ENCODE peak calls at places on chromosomes 5 and 9, in nine cellular contexts. B, X, W, E, P, G, Y, N and M are unnamed samples.
A peak's percentile ranks its signal among the peaks of the same experiment; 100 is the strongest.

GRCh38 chr5:156367602-156368001 is 40.6 kb downstream of the SGCD start:
- DNase-seq in X (no peak), G (no peak), P (no peak), Y (peak; percentile 26), N (no peak), E (no peak), W (no peak), B (no peak), M (peak; percentile 12)

GRCh38 chr9:77965445-77965844 is 66.2 kb downstream of the GNAQ start:
- DNase-seq in B (no peak), E (no peak), P (no peak), N (no peak), X (no peak), G (no peak), W (no peak), Y (no peak), M (no peak)

GRCh38 chr5:57037355-57037754 is 85.4 kb upstream of the MIER3 start:
- DNase-seq in P (no peak), E (no peak), N (no peak), G (no peak), B (no peak), X (no peak), Y (peak; percentile 1), W (peak; percentile 57), M (no peak)

GRCh38 chr5:158492850-158493249 is 606.9 kb downstream of the EBF1 start:
- DNase-seq in N (no peak), X (no peak), W (no peak), G (no peak), Y (no peak), P (no peak), B (no peak), E (no peak), M (no peak)

GRCh38 chr5:81247441-81247972 is 14.4 kb downstream of the CKMT2 start:
- DNase-seq in B (no peak), Y (peak; percentile 63), P (no peak), W (no peak), X (no peak), E (no peak), N (no peak), G (no peak), M (no peak)

GRCh38 chr5:1014781-1015221 is 6.2 kb downstream of the NKD2 start:
- DNase-seq in G (no peak), E (no peak), B (no peak), Y (no peak), N (no peak), X (no peak), P (no peak), W (no peak), M (no peak)

GRCh38 chr9:86491634-86492266 is 137.5 kb upstream of the TUT7 start:
- DNase-seq in Y (no peak), B (no peak), N (no peak), G (no peak), P (no peak), X (no peak), E (no peak), W (no peak), M (no peak)

GRCh38 chr9:36317766-36318165 is 59.5 kb upstream of the GNE start:
- DNase-seq in N (no peak), E (no peak), B (peak; percentile 80), Y (no peak), G (no peak), W (peak; percentile 18), P (peak; percentile 49), X (no peak), M (no peak)

GRCh38 chr9:136402067-136402466 is 2.1 kb upstream of the SNAPC4 start:
- DNase-seq in W (no peak), G (no peak), N (no peak), B (no peak), X (peak; percentile 73), Y (no peak), E (no peak), P (no peak), M (no peak)

GRCh38 chr9:136401173-136401922 is 1.4 kb upstream of the SNAPC4 start:
- DNase-seq in P (no peak), G (no peak), Y (no peak), W (no peak), X (no peak), E (no peak), B (no peak), N (no peak), M (no peak)

GRCh38 chr9:136398286-136398685 is 1.7 kb downstream of the SNAPC4 start:
- DNase-seq in E (no peak), N (no peak), Y (no peak), B (peak; percentile 53), P (no peak), X (no peak), G (no peak), W (no peak), M (no peak)

GRCh38 chr9:136399176-136400037 is 563 bp downstream of the SNAPC4 start:
- DNase-seq in E (peak; percentile 43), W (peak; percentile 28), G (no peak), P (peak; percentile 35), X (peak; percentile 87), B (peak; percentile 66), N (peak; percentile 36), Y (peak; percentile 22), M (no peak)

DNA sequence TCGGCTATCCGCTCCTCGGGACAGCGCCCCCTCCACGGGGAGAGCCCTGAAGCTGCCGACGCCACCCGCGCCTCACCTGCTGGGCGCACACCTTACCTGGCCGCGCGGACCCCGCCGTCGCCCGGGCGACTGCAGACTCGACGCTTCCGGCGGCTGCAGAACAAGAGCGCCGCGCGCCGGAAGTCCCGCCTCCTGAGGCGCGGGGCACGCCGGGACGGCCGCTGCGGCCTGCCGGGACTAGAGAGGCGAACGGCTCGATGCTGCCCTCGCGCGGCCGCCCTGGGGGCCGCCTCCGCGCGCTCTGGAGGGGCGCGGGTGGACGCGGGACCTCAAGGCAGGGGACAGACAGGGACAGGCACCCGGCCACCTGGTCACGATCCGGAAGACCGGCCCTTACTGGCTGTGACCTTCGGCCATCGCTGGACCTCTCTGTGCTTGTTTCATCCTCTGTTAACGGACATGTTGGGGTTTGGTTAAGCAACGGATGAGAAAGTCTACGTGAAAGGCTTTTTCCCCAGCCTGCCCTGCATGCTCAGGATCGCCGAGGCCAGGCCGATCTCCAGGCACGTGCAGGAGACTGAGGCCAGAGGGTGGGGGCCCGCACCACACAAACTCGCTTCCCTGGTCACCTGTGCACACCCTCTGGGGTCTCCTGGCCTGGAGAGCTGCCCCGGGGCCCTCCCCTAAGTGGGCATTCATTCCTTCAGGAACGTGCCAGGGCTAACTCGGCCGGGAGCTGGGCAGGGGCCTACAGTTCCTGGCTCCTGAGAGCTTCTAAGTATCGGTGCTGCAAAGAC is at the start of gene SNAPC4:
- DNase-seq in E (peak; percentile 94), B (peak; percentile 82), P (peak; percentile 91), N (peak; percentile 88), X (peak; percentile 97), Y (peak; percentile 86), W (peak; percentile 91), G (peak; percentile 85), M (peak; percentile 93)
- TF ChIP-seq CTCF in E (peak; percentile 89), B (peak; percentile 91), P (peak; percentile 88), N (peak; percentile 21), X (peak; percentile 98), Y (peak; percentile 32), W (peak; percentile 57), G (peak; percentile 87), M (peak; percentile 68)

GRCh38 chr9:32382582-32383320 is 1.7 kb upstream of the ACO1 start:
- DNase-seq in W (no peak), Y (no peak), G (no peak), X (no peak), B (no peak), E (no peak), N (no peak), P (no peak), M (no peak)

GRCh38 chr9:32384002-32384363 is 460 bp upstream of the ACO1 start:
- DNase-seq in P (no peak), X (no peak), N (no peak), G (no peak), B (no peak), E (no peak), Y (no peak), W (no peak), M (no peak)

GRCh38 chr9:32385885-32386283 is 1.4 kb downstream of the ACO1 start:
- DNase-seq in Y (no peak), E (no peak), B (no peak), X (no peak), W (no peak), G (no peak), P (no peak), N (no peak), M (no peak)

GRCh38 chr9:32385135-32385884 is 867 bp downstream of the ACO1 start:
- DNase-seq in E (no peak), W (no peak), G (no peak), X (no peak), N (no peak), P (no peak), Y (no peak), B (no peak), M (no peak)

DNA sequence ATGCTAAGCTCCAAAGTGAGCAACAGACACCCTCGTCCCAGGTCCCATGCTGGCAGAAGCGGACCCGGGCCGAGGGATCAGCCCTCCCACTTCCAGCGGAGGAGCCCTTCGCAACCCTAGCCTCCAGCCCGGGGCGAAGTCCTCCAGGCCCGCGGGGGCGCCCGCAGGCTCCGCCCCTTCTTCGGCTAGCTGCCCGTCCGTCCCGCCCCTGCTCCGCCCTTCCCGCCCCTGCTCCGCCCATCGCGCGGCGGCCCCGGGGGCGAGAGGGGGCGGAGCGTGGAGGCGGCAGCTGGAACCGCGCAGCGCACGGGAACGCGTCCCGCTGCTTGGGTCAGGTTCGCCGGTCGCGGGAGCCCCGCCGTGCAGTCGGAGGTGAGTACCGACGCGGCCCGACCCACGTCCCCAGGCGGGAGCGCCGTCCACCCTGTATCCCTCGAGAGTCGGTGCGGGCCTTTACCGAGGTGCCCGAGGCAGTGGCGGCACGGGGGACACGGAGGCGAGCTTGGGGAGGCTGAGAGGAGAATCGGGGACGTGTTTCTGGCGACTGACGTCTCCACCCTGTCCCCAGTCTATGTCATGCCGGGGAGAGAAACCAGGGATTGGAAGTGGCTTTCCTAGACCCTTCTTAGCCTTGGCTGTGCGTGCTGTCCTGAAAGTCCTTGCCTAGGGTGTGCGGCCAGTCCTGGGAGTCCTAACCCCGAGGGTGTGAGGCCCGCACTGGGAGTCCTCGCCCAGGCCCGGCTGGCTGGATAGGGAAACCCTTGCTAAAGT is at the start of gene ACO1:
- DNase-seq in X (peak; percentile 96), N (peak; percentile 92), W (peak; percentile 92), B (peak; percentile 91), Y (peak; percentile 85), E (peak; percentile 97), P (peak; percentile 92), G (peak; percentile 86), M (peak; percentile 91)
- TF ChIP-seq CTCF in X (peak; percentile 39), N (no peak), W (no peak), B (no peak), Y (no peak), E (no peak), P (no peak), G (no peak), M (peak; percentile 29)

DNA sequence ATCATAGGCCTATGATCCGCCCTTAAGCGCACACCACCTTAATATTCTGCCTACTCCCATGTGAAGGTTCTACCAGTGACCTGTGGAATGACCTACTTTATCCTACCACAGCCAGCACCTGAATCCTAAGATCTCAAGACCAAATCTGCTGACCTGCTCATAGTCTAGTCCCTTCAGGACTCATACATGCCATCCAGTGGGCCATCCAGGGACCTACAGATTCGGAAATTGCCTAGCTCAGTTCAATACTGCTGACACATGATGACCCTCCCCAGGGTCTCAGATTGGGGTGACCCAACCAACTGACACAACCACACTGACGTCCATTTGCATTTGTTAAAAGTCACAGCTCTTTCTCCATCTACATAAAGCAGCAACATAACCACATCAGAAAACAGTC is 443.8 kb upstream of the ST8SIA4 start:
- DNase-seq in G (no peak), Y (no peak), E (no peak), P (no peak), B (no peak), X (no peak), W (no peak), N (no peak), M (no peak)
- TF ChIP-seq CTCF in G (no peak), Y (no peak), E (no peak), P (no peak), B (no peak), X (no peak), W (no peak), N (no peak), M (no peak)

DNA sequence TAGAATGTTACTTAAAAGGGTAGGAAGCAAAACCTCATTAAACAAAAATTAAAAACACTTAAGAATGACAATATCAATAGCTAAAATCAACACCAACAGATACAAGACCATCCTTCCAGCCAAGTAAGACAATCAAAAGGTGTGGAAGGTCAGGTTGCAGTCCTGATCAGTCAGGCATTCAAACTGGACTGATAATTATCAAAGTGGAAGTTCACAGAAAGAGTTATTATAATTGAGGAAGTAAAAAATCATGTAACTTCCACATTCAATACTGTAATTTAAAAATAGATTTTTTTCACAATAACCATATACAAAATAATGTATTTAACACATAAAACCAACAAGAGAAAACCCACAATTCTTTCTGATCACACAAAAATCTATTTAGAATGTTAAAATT is 142.2 kb upstream of the SLC24A2 start:
- DNase-seq in G (no peak), N (no peak), X (no peak), P (no peak), B (no peak), E (no peak), W (no peak), Y (no peak), M (no peak)
- TF ChIP-seq CTCF in G (no peak), N (no peak), X (no peak), P (no peak), B (no peak), E (no peak), W (no peak), Y (no peak), M (no peak)